ENCODE peak calls at places on chromosomes 3 and 15, in ten cellular contexts. X is heart left ventricle, D is right lobe of liver, V is thyroid gland, B is adrenal gland, A is body of pancreas, R is stomach, H is testis, G is uterus, U is HepG2. E is an unnamed sample.

GRCh38 chr15:60589728-60590127 is 110.8 kb upstream of the ICE2 start:
- DNase-seq in X (no peak), D (no peak), V (no peak), B (no peak), A (no peak), R (no peak), H (no peak), G (no peak), U (no peak), E (no peak)

GRCh38 chr3:32316976-32317375 is 74.7 kb upstream of the CMTM7 start:
- DNase-seq in X (no peak), D (no peak), V (no peak), B (no peak), A (no peak), R (no peak), H (no peak), G (no peak), U (peak; percentile 50), E (no peak)

GRCh38 chr3:193777524-193777923 is 184.5 kb downstream of the OPA1 start:
- DNase-seq in X (no peak), D (no peak), V (no peak), B (no peak), A (no peak), R (no peak), H (no peak), G (no peak), U (peak; percentile 82), E (no peak)

GRCh38 chr3:106428565-106428994 is 559.8 kb upstream of the CBLB start:
- DNase-seq in X (no peak), D (no peak), V (no peak), B (peak; percentile 24), A (no peak), R (no peak), H (no peak), G (peak; percentile 22), U (no peak), E (peak; percentile 40)

GRCh38 chr15:63374686-63375520 is 6.7 kb downstream of the CA12 start:
- DNase-seq in X (no peak), D (no peak), V (peak; percentile 74), B (peak; percentile 24), A (no peak), R (peak; percentile 45), H (no peak), G (peak; percentile 40), U (no peak), E (no peak)

GRCh38 chr15:63672775-63673174 is 75.6 kb downstream of the FBXL22 start:
- DNase-seq in X (no peak), D (no peak), V (no peak), B (no peak), A (no peak), R (no peak), H (no peak), G (no peak), U (no peak), E (no peak)

GRCh38 chr15:42577514-42578031 is 2.2 kb downstream of the STARD9 start:
- DNase-seq in X (no peak), D (no peak), V (no peak), B (no peak), A (no peak), R (no peak), H (no peak), G (no peak), U (no peak), E (no peak)

GRCh38 chr3:118936811-118937210 is 97.8 kb downstream of the IGSF11 start:
- DNase-seq in X (no peak), D (no peak), V (no peak), B (no peak), A (no peak), R (no peak), H (no peak), G (no peak), U (no peak), E (no peak)

GRCh38 chr3:66253790-66254620 is 33.2 kb downstream of the SLC25A26 start:
- DNase-seq in X (no peak), D (no peak), V (no peak), B (no peak), A (no peak), R (no peak), H (no peak), G (no peak), U (peak; percentile 23), E (no peak)

GRCh38 chr3:192675958-192676649 is 51.2 kb downstream of the FGF12 start:
- DNase-seq in X (no peak), D (no peak), V (no peak), B (no peak), A (no peak), R (no peak), H (no peak), G (no peak), U (no peak), E (no peak)

GRCh38 chr15:79399591-79399990 is 32.5 kb upstream of the MINAR1 start:
- DNase-seq in X (no peak), D (no peak), V (no peak), B (no peak), A (no peak), R (no peak), H (no peak), G (no peak), U (no peak), E (no peak)

GRCh38 chr15:63763476-63764123 is 70.1 kb downstream of the HERC1 start:
- DNase-seq in X (no peak), D (no peak), V (no peak), B (no peak), A (no peak), R (no peak), H (no peak), G (no peak), U (no peak), E (no peak)

GRCh38 chr3:126137490-126138130 is 42.8 kb downstream of the ALDH1L1 start:
- DNase-seq in X (no peak), D (peak; percentile 27), V (no peak), B (no peak), A (peak; percentile 4), R (peak; percentile 19), H (no peak), G (peak; percentile 2), U (no peak), E (peak; percentile 3)

GRCh38 chr3:142087676-142088075 is 61.7 kb downstream of the TFDP2 start:
- DNase-seq in X (no peak), D (no peak), V (no peak), B (no peak), A (no peak), R (no peak), H (no peak), G (no peak), U (no peak), E (no peak)

GRCh38 chr15:46636220-46636619 is 1001.4 kb downstream of the SQOR start:
- DNase-seq in X (no peak), D (no peak), V (no peak), B (no peak), A (no peak), R (no peak), H (no peak), G (no peak), U (no peak), E (no peak)

GRCh38 chr3:180913582-180914404 is 1.3 kb downstream of the FXR1 start:
- DNase-seq in X (no peak), D (no peak), V (no peak), B (no peak), A (no peak), R (no peak), H (no peak), G (no peak), U (no peak), E (no peak)

GRCh38 chr3:11060500-11061251 is 68.1 kb downstream of the SLC6A1 start:
- DNase-seq in X (peak; percentile 77), D (peak; percentile 68), V (peak; percentile 69), B (peak; percentile 63), A (peak; percentile 51), R (peak; percentile 57), H (peak; percentile 77), G (peak; percentile 43), U (peak; percentile 12), E (peak; percentile 78)

GRCh38 chr15:22949074-22949547 is 31.1 kb downstream of the CYFIP1 start:
- DNase-seq in X (peak; percentile 81), D (no peak), V (peak; percentile 14), B (peak; percentile 48), A (no peak), R (no peak), H (peak; percentile 56), G (peak; percentile 76), U (no peak), E (peak; percentile 43)

GRCh38 chr3:149010504-149010951 is 19.2 kb downstream of the GYG1 start:
- DNase-seq in X (no peak), D (no peak), V (no peak), B (no peak), A (no peak), R (no peak), H (peak; percentile 67), G (no peak), U (peak; percentile 95), E (no peak)
- H3K36me3 ChIP-seq in X (peaks cover 5% of the 10 kb centered on the region), D (no peaks in the 10 kb centered on the region), V (peaks cover 15% of the 10 kb centered on the region), B (peaks cover 42% of the 10 kb centered on the region), A (peaks cover 18% of the 10 kb centered on the region), R (peaks cover 85% of the 10 kb centered on the region), H (no peaks in the 10 kb centered on the region), G (no peaks in the 10 kb centered on the region), U (peaks cover 1% of the 10 kb centered on the region), E (no peaks in the 10 kb centered on the region)

GRCh38 chr3:112293368-112294321 is at the start of gene SLC9C1:
- DNase-seq in X (no peak), D (no peak), V (peak; percentile 26), B (peak; percentile 27), A (peak; percentile 32), R (no peak), H (peak; percentile 74), G (peak; percentile 54), U (peak; percentile 38), E (no peak)
- TF ChIP-seq POLR2A in X (no peak), D (no peak), V (no peak), B (no peak), A (no peak), R (no peak), H (no peak), G (no peak), U (no peak), E (no peak)

DNA sequence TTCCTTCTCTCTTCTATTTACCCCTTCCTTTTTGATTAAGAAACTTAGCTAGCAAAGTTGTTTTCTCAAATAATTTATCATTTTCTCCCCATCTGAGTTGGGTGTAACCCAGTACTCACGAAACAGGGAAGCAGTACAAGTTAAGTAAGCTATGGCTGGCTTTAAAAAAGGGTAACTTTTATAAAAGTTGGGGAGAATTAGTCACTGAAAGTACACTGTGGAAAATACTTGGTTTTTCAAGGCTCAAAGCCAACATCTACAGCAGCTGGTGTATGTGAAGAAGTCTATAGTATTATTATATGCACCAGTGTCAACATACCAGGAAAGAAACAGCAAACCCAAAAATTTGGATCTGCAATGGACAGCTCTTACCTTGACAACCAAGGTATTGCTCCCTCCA is 25.5 kb downstream of the CLK3 start:
- DNase-seq in X (no peak), D (no peak), V (no peak), B (no peak), A (no peak), R (no peak), H (no peak), G (no peak), U (no peak), E (no peak)
- TF ChIP-seq CTCF in X (no peak), D (no peak), V (no peak), B (no peak), A (no peak), R (no peak), H (no peak), G (no peak), U (no peak), E (no peak)

DNA sequence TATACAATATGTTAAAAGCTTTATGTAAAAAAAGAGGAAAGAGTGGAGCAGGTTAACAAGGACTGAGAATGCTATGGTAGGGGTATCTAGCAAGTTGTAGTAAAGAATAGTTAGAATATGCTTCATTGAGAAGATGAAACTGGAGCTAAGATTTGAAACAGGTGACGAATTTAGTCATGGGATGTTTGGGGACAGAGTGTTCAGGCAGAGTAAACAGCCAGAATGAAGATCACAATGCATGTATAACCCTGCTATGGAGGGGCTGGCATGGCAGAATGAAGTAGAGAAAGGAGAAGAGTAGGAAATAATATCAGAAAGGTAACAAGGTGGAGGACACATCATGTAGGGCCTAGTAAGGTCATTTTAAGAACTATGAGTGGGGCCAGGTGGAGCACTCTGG is 72.0 kb downstream of the BTD start:
- DNase-seq in X (no peak), D (no peak), V (no peak), B (no peak), A (no peak), R (no peak), H (no peak), G (no peak), U (no peak), E (no peak)
- H3K36me3 ChIP-seq in X (peaks cover 6% of the 10 kb centered on the region), D (no peaks in the 10 kb centered on the region), V (peaks cover 26% of the 10 kb centered on the region), B (peaks cover 20% of the 10 kb centered on the region), A (peaks cover 28% of the 10 kb centered on the region), R (peaks cover 100% of the 10 kb centered on the region), H (no peaks in the 10 kb centered on the region), G (no peaks in the 10 kb centered on the region), U (peaks cover 2% of the 10 kb centered on the region), E (no peaks in the 10 kb centered on the region)